ENCODE peak calls at places on chromosomes 16 and 17, in six cellular contexts. One of them, this sample, is unnamed.

GRCh38 chr16:87575027-87575804 is 27.1 kb upstream of the JPH3 start:
- DNase-seq in heart right ventricle: no peak
- DNase-seq in AG04450: no peak
- DNase-seq in T-helper 2 cell: no peak
- DNase-seq in cardiac fibroblast: no peak
- DNase-seq in bronchial epithelial cell: no peak
- DNase-seq in this sample: no peak

GRCh38 chr16:81905277-81905676 is 106.0 kb downstream of the SDR42E1 start:
- DNase-seq in AG04450: no peak
- DNase-seq in T-helper 2 cell: no peak
- DNase-seq in bronchial epithelial cell: no peak
- DNase-seq in heart right ventricle: no peak
- DNase-seq in cardiac fibroblast: no peak
- DNase-seq in this sample: no peak

GRCh38 chr16:474420-475122 is 49.1 kb downstream of the RAB11FIP3 start:
- DNase-seq in AG04450: no peak
- DNase-seq in cardiac fibroblast: no peak
- DNase-seq in bronchial epithelial cell: no peak
- DNase-seq in heart right ventricle: no peak
- DNase-seq in T-helper 2 cell: no peak
- DNase-seq in this sample: no peak

GRCh38 chr17:15457723-15458094 is 9.7 kb downstream of the CDRT4 start:
- DNase-seq in cardiac fibroblast: no peak
- DNase-seq in bronchial epithelial cell: no peak
- DNase-seq in T-helper 2 cell: no peak
- DNase-seq in heart right ventricle: no peak
- DNase-seq in AG04450: no peak
- DNase-seq in this sample: no peak

GRCh38 chr17:3030096-3030495 is 33.3 kb downstream of the OR1D5 start:
- DNase-seq in bronchial epithelial cell: peak; percentile 81
- DNase-seq in AG04450: peak; percentile 43
- DNase-seq in cardiac fibroblast: peak; percentile 92
- DNase-seq in T-helper 2 cell: no peak
- DNase-seq in heart right ventricle: no peak
- DNase-seq in this sample: no peak

GRCh38 chr16:69706256-69706974 is 19.9 kb downstream of the NQO1 start:
- DNase-seq in heart right ventricle: no peak
- DNase-seq in AG04450: no peak
- DNase-seq in bronchial epithelial cell: peak; percentile 55
- DNase-seq in T-helper 2 cell: no peak
- DNase-seq in cardiac fibroblast: peak; percentile 61
- DNase-seq in this sample: no peak

GRCh38 chr17:41421116-41421515 is 3.3 kb downstream of the KRT37 start:
- DNase-seq in AG04450: no peak
- DNase-seq in cardiac fibroblast: peak; percentile 40
- DNase-seq in heart right ventricle: no peak
- DNase-seq in bronchial epithelial cell: peak; percentile 91
- DNase-seq in T-helper 2 cell: no peak
- DNase-seq in this sample: no peak

GRCh38 chr17:64388961-64389565 is 1.6 kb downstream of the PECAM1 start:
- DNase-seq in bronchial epithelial cell: no peak
- DNase-seq in AG04450: no peak
- DNase-seq in heart right ventricle: no peak
- DNase-seq in T-helper 2 cell: no peak
- DNase-seq in cardiac fibroblast: no peak
- DNase-seq in this sample: no peak

GRCh38 chr16:87850009-87851006 is 19.0 kb downstream of the SLC7A5 start:
- DNase-seq in heart right ventricle: peak; percentile 72
- DNase-seq in cardiac fibroblast: peak; percentile 51
- DNase-seq in T-helper 2 cell: peak; percentile 65
- DNase-seq in bronchial epithelial cell: no peak
- DNase-seq in AG04450: no peak
- DNase-seq in this sample: no peak

GRCh38 chr16:89150090-89150835 is 21.3 kb upstream of the CDH15 start:
- DNase-seq in AG04450: no peak
- DNase-seq in T-helper 2 cell: no peak
- DNase-seq in cardiac fibroblast: no peak
- DNase-seq in heart right ventricle: no peak
- DNase-seq in bronchial epithelial cell: peak; percentile 61
- DNase-seq in this sample: no peak

GRCh38 chr17:38869647-38870258 is at the start of gene LASP1:
- DNase-seq in AG04450: no peak
- DNase-seq in heart right ventricle: peak; percentile 90
- DNase-seq in cardiac fibroblast: peak; percentile 86
- DNase-seq in bronchial epithelial cell: peak; percentile 67
- DNase-seq in T-helper 2 cell: peak; percentile 66
- DNase-seq in this sample: peak; percentile 95

GRCh38 chr16:89065445-89065795 is 28.2 kb upstream of the ACSF3 start:
- DNase-seq in AG04450: no peak
- DNase-seq in cardiac fibroblast: no peak
- DNase-seq in bronchial epithelial cell: no peak
- DNase-seq in T-helper 2 cell: no peak
- DNase-seq in heart right ventricle: no peak
- DNase-seq in this sample: no peak

GRCh38 chr16:85164838-85165516 is 52.7 kb upstream of the CIBAR2 start:
- DNase-seq in T-helper 2 cell: no peak
- DNase-seq in AG04450: no peak
- DNase-seq in heart right ventricle: no peak
- DNase-seq in bronchial epithelial cell: no peak
- DNase-seq in cardiac fibroblast: no peak
- DNase-seq in this sample: no peak

GRCh38 chr16:87221633-87222032 is 95.6 kb downstream of the C16orf95 start:
- DNase-seq in AG04450: no peak
- DNase-seq in bronchial epithelial cell: no peak
- DNase-seq in cardiac fibroblast: no peak
- DNase-seq in T-helper 2 cell: no peak
- DNase-seq in heart right ventricle: no peak
- DNase-seq in this sample: no peak

GRCh38 chr17:4802228-4802627 is at the start of gene C17orf114:
- DNase-seq in AG04450: no peak
- DNase-seq in cardiac fibroblast: no peak
- DNase-seq in T-helper 2 cell: no peak
- DNase-seq in heart right ventricle: no peak
- DNase-seq in bronchial epithelial cell: no peak
- DNase-seq in this sample: no peak

GRCh38 chr17:79085154-79085920 is 10.7 kb downstream of the ENGASE start:
- DNase-seq in cardiac fibroblast: no peak
- DNase-seq in heart right ventricle: peak; percentile 10
- DNase-seq in bronchial epithelial cell: no peak
- DNase-seq in T-helper 2 cell: no peak
- DNase-seq in AG04450: no peak
- DNase-seq in this sample: no peak

GRCh38 chr17:79707931-79708891 is 22.5 kb upstream of the ENPP7 start:
- DNase-seq in bronchial epithelial cell: peak; percentile 6
- DNase-seq in T-helper 2 cell: no peak
- DNase-seq in AG04450: no peak
- DNase-seq in heart right ventricle: peak; percentile 44
- DNase-seq in cardiac fibroblast: peak; percentile 54
- DNase-seq in this sample: no peak

GRCh38 chr17:7987112-7987893 is 15.1 kb upstream of the GUCY2D start:
- DNase-seq in T-helper 2 cell: no peak
- DNase-seq in cardiac fibroblast: peak; percentile 29
- DNase-seq in AG04450: no peak
- DNase-seq in heart right ventricle: no peak
- DNase-seq in bronchial epithelial cell: no peak
- DNase-seq in this sample: peak; percentile 55

GRCh38 chr17:53032861-53033271 is 789.9 kb upstream of the KIF2B start:
- DNase-seq in cardiac fibroblast: peak; percentile 25
- DNase-seq in T-helper 2 cell: no peak
- DNase-seq in AG04450: no peak
- DNase-seq in bronchial epithelial cell: peak; percentile 66
- DNase-seq in heart right ventricle: no peak
- DNase-seq in this sample: no peak

GRCh38 chr16:30768583-30769181 is 6.6 kb downstream of the RNF40 start:
- DNase-seq in cardiac fibroblast: no peak
- DNase-seq in heart right ventricle: no peak
- DNase-seq in bronchial epithelial cell: no peak
- DNase-seq in AG04450: no peak
- DNase-seq in T-helper 2 cell: no peak
- DNase-seq in this sample: no peak

GRCh38 chr16:88843256-88843655 is 13.5 kb downstream of the GALNS start:
- DNase-seq in T-helper 2 cell: no peak
- DNase-seq in cardiac fibroblast: no peak
- DNase-seq in heart right ventricle: no peak
- DNase-seq in AG04450: no peak
- DNase-seq in bronchial epithelial cell: no peak
- DNase-seq in this sample: no peak

GRCh38 chr17:14805348-14805747 is 459.8 kb downstream of the PMP22 start:
- DNase-seq in heart right ventricle: no peak
- DNase-seq in AG04450: no peak
- DNase-seq in bronchial epithelial cell: no peak
- DNase-seq in T-helper 2 cell: no peak
- DNase-seq in cardiac fibroblast: peak; percentile 33
- DNase-seq in this sample: no peak

GRCh38 chr16:81647527-81647926 is 131.6 kb upstream of the PLCG2 start:
- DNase-seq in T-helper 2 cell: no peak
- DNase-seq in AG04450: no peak
- DNase-seq in cardiac fibroblast: peak; percentile 62
- DNase-seq in heart right ventricle: no peak
- DNase-seq in bronchial epithelial cell: peak; percentile 90
- DNase-seq in this sample: no peak

GRCh38 chr16:23587726-23588125 is 8.4 kb downstream of the NDUFAB1 start:
- DNase-seq in cardiac fibroblast: peak; percentile 88
- DNase-seq in bronchial epithelial cell: no peak
- DNase-seq in T-helper 2 cell: no peak
- DNase-seq in heart right ventricle: peak; percentile 30
- DNase-seq in AG04450: peak; percentile 91
- DNase-seq in this sample: no peak

GRCh38 chr16:67563708-67564468 is 1.6 kb downstream of the CTCF start:
- DNase-seq in bronchial epithelial cell: peak; percentile 83
- DNase-seq in AG04450: peak; percentile 57
- DNase-seq in cardiac fibroblast: peak; percentile 78
- DNase-seq in T-helper 2 cell: no peak
- DNase-seq in heart right ventricle: no peak
- DNase-seq in this sample: no peak

GRCh38 chr16:1035066-1035415 is 37.5 kb upstream of the SSTR5 start:
- DNase-seq in heart right ventricle: peak; percentile 3
- DNase-seq in cardiac fibroblast: no peak
- DNase-seq in bronchial epithelial cell: no peak
- DNase-seq in T-helper 2 cell: no peak
- DNase-seq in AG04450: no peak
- DNase-seq in this sample: no peak

GRCh38 chr17:35433075-35433894 is 985 bp upstream of the SLFN12 start:
- DNase-seq in heart right ventricle: peak; percentile 56
- DNase-seq in AG04450: peak; percentile 98
- DNase-seq in cardiac fibroblast: peak; percentile 100
- DNase-seq in bronchial epithelial cell: peak; percentile 95
- DNase-seq in T-helper 2 cell: no peak
- DNase-seq in this sample: no peak

GRCh38 chr16:51062039-51062438 is 89.0 kb downstream of the SALL1 start:
- DNase-seq in cardiac fibroblast: no peak
- DNase-seq in AG04450: no peak
- DNase-seq in bronchial epithelial cell: no peak
- DNase-seq in T-helper 2 cell: no peak
- DNase-seq in heart right ventricle: no peak
- DNase-seq in this sample: no peak

GRCh38 chr16:15690296-15690695 is 40.3 kb downstream of the NDE1 start:
- DNase-seq in heart right ventricle: no peak
- DNase-seq in T-helper 2 cell: no peak
- DNase-seq in cardiac fibroblast: peak; percentile 69
- DNase-seq in AG04450: no peak
- DNase-seq in bronchial epithelial cell: no peak
- DNase-seq in this sample: no peak

GRCh38 chr17:60249517-60249826 is 99.7 kb downstream of the CA4 start:
- DNase-seq in cardiac fibroblast: peak; percentile 70
- DNase-seq in bronchial epithelial cell: no peak
- DNase-seq in AG04450: no peak
- DNase-seq in T-helper 2 cell: no peak
- DNase-seq in heart right ventricle: no peak
- DNase-seq in this sample: no peak

GRCh38 chr17:28363186-28363585 is 1.8 kb downstream of the SEBOX start:
- DNase-seq in cardiac fibroblast: no peak
- DNase-seq in bronchial epithelial cell: no peak
- DNase-seq in heart right ventricle: no peak
- DNase-seq in AG04450: no peak
- DNase-seq in T-helper 2 cell: no peak
- DNase-seq in this sample: no peak

GRCh38 chr16:89504061-89504460 is 4.1 kb upstream of the SPG7 start:
- DNase-seq in heart right ventricle: no peak
- DNase-seq in cardiac fibroblast: no peak
- DNase-seq in bronchial epithelial cell: no peak
- DNase-seq in T-helper 2 cell: no peak
- DNase-seq in AG04450: no peak
- DNase-seq in this sample: no peak

GRCh38 chr16:68389006-68389405 is 59.3 kb downstream of the SMPD3 start:
- DNase-seq in T-helper 2 cell: no peak
- DNase-seq in AG04450: no peak
- DNase-seq in cardiac fibroblast: no peak
- DNase-seq in bronchial epithelial cell: no peak
- DNase-seq in heart right ventricle: no peak
- DNase-seq in this sample: no peak

GRCh38 chr16:12893050-12893750 is 8.2 kb upstream of the SHISA9 start:
- DNase-seq in T-helper 2 cell: no peak
- DNase-seq in bronchial epithelial cell: no peak
- DNase-seq in heart right ventricle: no peak
- DNase-seq in cardiac fibroblast: no peak
- DNase-seq in AG04450: no peak
- DNase-seq in this sample: no peak

This sample was measured in esophagus muscularis mucosa.